ENCODE peak calls at places on chromosomes 11 and 22, in ten cellular contexts. One of them, this sample, is unnamed.

GRCh38 chr11:34305780-34306179 is 52.0 kb downstream of the ABTB2 start:
- DNase-seq in OCI-LY7: no peak
- DNase-seq in HCT116: no peak
- DNase-seq in neural progenitor cell: no peak
- DNase-seq in fibroblast of lung: no peak
- DNase-seq in bronchial epithelial cell: no peak
- DNase-seq in AG09309: no peak
- DNase-seq in fibroblast of pulmonary artery: no peak
- DNase-seq in AG04450: no peak
- DNase-seq in mammary epithelial cell: no peak
- DNase-seq in this sample: no peak

GRCh38 chr11:2193099-2193886 is 21.7 kb upstream of the TH start:
- DNase-seq in OCI-LY7: no peak
- DNase-seq in HCT116: no peak
- DNase-seq in neural progenitor cell: no peak
- DNase-seq in fibroblast of lung: no peak
- DNase-seq in bronchial epithelial cell: no peak
- DNase-seq in AG09309: no peak
- DNase-seq in fibroblast of pulmonary artery: no peak
- DNase-seq in AG04450: no peak
- DNase-seq in mammary epithelial cell: no peak
- DNase-seq in this sample: no peak

GRCh38 chr22:29115682-29116313 is 43.0 kb downstream of the KREMEN1 start:
- DNase-seq in OCI-LY7: no peak
- DNase-seq in HCT116: no peak
- DNase-seq in neural progenitor cell: no peak
- DNase-seq in fibroblast of lung: no peak
- DNase-seq in bronchial epithelial cell: no peak
- DNase-seq in AG09309: no peak
- DNase-seq in fibroblast of pulmonary artery: no peak
- DNase-seq in AG04450: peak
- DNase-seq in mammary epithelial cell: no peak
- DNase-seq in this sample: no peak

GRCh38 chr11:14435717-14436116 is 63.9 kb downstream of the COPB1 start:
- DNase-seq in OCI-LY7: no peak
- DNase-seq in HCT116: no peak
- DNase-seq in neural progenitor cell: no peak
- DNase-seq in fibroblast of lung: no peak
- DNase-seq in bronchial epithelial cell: no peak
- DNase-seq in AG09309: no peak
- DNase-seq in fibroblast of pulmonary artery: no peak
- DNase-seq in AG04450: no peak
- DNase-seq in mammary epithelial cell: no peak
- DNase-seq in this sample: no peak

GRCh38 chr11:43574949-43575915 is 105.3 kb upstream of the HSD17B12 start:
- DNase-seq in OCI-LY7: no peak
- DNase-seq in HCT116: no peak
- DNase-seq in neural progenitor cell: peak
- DNase-seq in fibroblast of lung: peak
- DNase-seq in bronchial epithelial cell: no peak
- DNase-seq in AG09309: no peak
- DNase-seq in fibroblast of pulmonary artery: peak
- DNase-seq in AG04450: peak
- DNase-seq in mammary epithelial cell: no peak
- DNase-seq in this sample: no peak

GRCh38 chr11:36034572-36035331 is 90.9 kb downstream of the LDLRAD3 start:
- DNase-seq in OCI-LY7: no peak
- DNase-seq in HCT116: no peak
- DNase-seq in neural progenitor cell: no peak
- DNase-seq in fibroblast of lung: peak
- DNase-seq in bronchial epithelial cell: peak
- DNase-seq in AG09309: peak
- DNase-seq in fibroblast of pulmonary artery: peak
- DNase-seq in AG04450: peak
- DNase-seq in mammary epithelial cell: peak
- DNase-seq in this sample: no peak

GRCh38 chr11:133576351-133576750 is 44.0 kb upstream of the OPCML start:
- DNase-seq in OCI-LY7: no peak
- DNase-seq in HCT116: no peak
- DNase-seq in neural progenitor cell: peak
- DNase-seq in fibroblast of lung: no peak
- DNase-seq in bronchial epithelial cell: no peak
- DNase-seq in AG09309: no peak
- DNase-seq in fibroblast of pulmonary artery: no peak
- DNase-seq in AG04450: no peak
- DNase-seq in mammary epithelial cell: no peak
- DNase-seq in this sample: no peak

GRCh38 chr22:49934891-49935557 is 16.6 kb downstream of the CRELD2 start:
- DNase-seq in OCI-LY7: peak
- DNase-seq in HCT116: no peak
- DNase-seq in neural progenitor cell: peak
- DNase-seq in fibroblast of lung: peak
- DNase-seq in bronchial epithelial cell: no peak
- DNase-seq in AG09309: no peak
- DNase-seq in fibroblast of pulmonary artery: peak
- DNase-seq in AG04450: no peak
- DNase-seq in mammary epithelial cell: no peak
- DNase-seq in this sample: no peak

GRCh38 chr22:27515091-27515523 is 286.4 kb downstream of the MN1 start:
- DNase-seq in OCI-LY7: no peak
- DNase-seq in HCT116: no peak
- DNase-seq in neural progenitor cell: no peak
- DNase-seq in fibroblast of lung: peak
- DNase-seq in bronchial epithelial cell: no peak
- DNase-seq in AG09309: no peak
- DNase-seq in fibroblast of pulmonary artery: no peak
- DNase-seq in AG04450: no peak
- DNase-seq in mammary epithelial cell: no peak
- DNase-seq in this sample: no peak

GRCh38 chr22:47206185-47206584 is 443.7 kb downstream of the TBC1D22A start:
- DNase-seq in OCI-LY7: no peak
- DNase-seq in HCT116: no peak
- DNase-seq in neural progenitor cell: no peak
- DNase-seq in fibroblast of lung: no peak
- DNase-seq in bronchial epithelial cell: no peak
- DNase-seq in AG09309: no peak
- DNase-seq in fibroblast of pulmonary artery: no peak
- DNase-seq in AG04450: no peak
- DNase-seq in mammary epithelial cell: no peak
- DNase-seq in this sample: no peak

GRCh38 chr11:130313383-130314183 is 1.1 kb downstream of the ZBTB44 start:
- DNase-seq in OCI-LY7: peak
- DNase-seq in HCT116: no peak
- DNase-seq in neural progenitor cell: no peak
- DNase-seq in fibroblast of lung: peak
- DNase-seq in bronchial epithelial cell: peak
- DNase-seq in AG09309: no peak
- DNase-seq in fibroblast of pulmonary artery: peak
- DNase-seq in AG04450: no peak
- DNase-seq in mammary epithelial cell: peak
- DNase-seq in this sample: no peak
- TF ChIP-seq CTCF in OCI-LY7: no peak
- TF ChIP-seq CTCF in HCT116: no peak
- TF ChIP-seq CTCF in neural progenitor cell: no peak
- TF ChIP-seq CTCF in fibroblast of lung: no peak
- TF ChIP-seq CTCF in bronchial epithelial cell: no peak
- TF ChIP-seq CTCF in AG09309: no peak
- TF ChIP-seq CTCF in fibroblast of pulmonary artery: no peak
- TF ChIP-seq CTCF in AG04450: no peak
- TF ChIP-seq CTCF in mammary epithelial cell: no peak
- TF ChIP-seq CTCF in this sample: no peak

DNA sequence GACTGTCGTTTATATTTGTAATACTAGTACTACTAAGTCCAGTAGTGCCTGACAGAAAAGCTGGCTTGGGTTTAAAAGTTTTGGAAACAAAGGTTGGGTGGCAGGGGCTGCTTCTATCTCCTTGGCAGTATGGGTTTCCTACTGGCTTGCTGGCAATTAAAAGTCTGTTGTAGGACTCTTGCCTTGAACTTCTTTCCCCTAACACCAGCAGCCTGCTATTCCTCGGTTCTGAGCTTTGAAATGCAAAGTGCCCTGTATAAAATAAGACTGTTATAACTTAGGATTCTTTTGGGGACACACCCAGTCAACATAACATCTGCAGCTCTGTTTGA is 1.3 kb downstream of the RNF169 start:
- DNase-seq in OCI-LY7: peak
- DNase-seq in HCT116: no peak
- DNase-seq in neural progenitor cell: no peak
- DNase-seq in fibroblast of lung: no peak
- DNase-seq in bronchial epithelial cell: no peak
- DNase-seq in AG09309: no peak
- DNase-seq in fibroblast of pulmonary artery: no peak
- DNase-seq in AG04450: no peak
- DNase-seq in mammary epithelial cell: no peak
- DNase-seq in this sample: no peak
- H3K4me3 ChIP-seq in OCI-LY7: peak
- H3K4me3 ChIP-seq in HCT116: peak
- H3K4me3 ChIP-seq in neural progenitor cell: peak
- H3K4me3 ChIP-seq in fibroblast of lung: peak
- H3K4me3 ChIP-seq in bronchial epithelial cell: peak
- H3K4me3 ChIP-seq in AG09309: peak
- H3K4me3 ChIP-seq in fibroblast of pulmonary artery: peak
- H3K4me3 ChIP-seq in AG04450: peak
- H3K4me3 ChIP-seq in mammary epithelial cell: peak
- H3K4me3 ChIP-seq in this sample: peak

GRCh38 chr11:61585115-61585514 is 4.2 kb upstream of the SYT7 start:
- DNase-seq in OCI-LY7: no peak
- DNase-seq in HCT116: no peak
- DNase-seq in neural progenitor cell: no peak
- DNase-seq in fibroblast of lung: no peak
- DNase-seq in bronchial epithelial cell: no peak
- DNase-seq in AG09309: no peak
- DNase-seq in fibroblast of pulmonary artery: no peak
- DNase-seq in AG04450: no peak
- DNase-seq in mammary epithelial cell: no peak
- DNase-seq in this sample: no peak

GRCh38 chr11:61589961-61590360 is 9.1 kb upstream of the SYT7 start:
- DNase-seq in OCI-LY7: no peak
- DNase-seq in HCT116: no peak
- DNase-seq in neural progenitor cell: no peak
- DNase-seq in fibroblast of lung: no peak
- DNase-seq in bronchial epithelial cell: peak
- DNase-seq in AG09309: no peak
- DNase-seq in fibroblast of pulmonary artery: no peak
- DNase-seq in AG04450: no peak
- DNase-seq in mammary epithelial cell: peak
- DNase-seq in this sample: no peak

GRCh38 chr11:61587541-61587941 is 6.7 kb upstream of the SYT7 start:
- DNase-seq in OCI-LY7: no peak
- DNase-seq in HCT116: no peak
- DNase-seq in neural progenitor cell: peak
- DNase-seq in fibroblast of lung: no peak
- DNase-seq in bronchial epithelial cell: no peak
- DNase-seq in AG09309: no peak
- DNase-seq in fibroblast of pulmonary artery: no peak
- DNase-seq in AG04450: no peak
- DNase-seq in mammary epithelial cell: no peak
- DNase-seq in this sample: no peak

GRCh38 chr11:61586792-61587430 is 6.0 kb upstream of the SYT7 start:
- DNase-seq in OCI-LY7: no peak
- DNase-seq in HCT116: no peak
- DNase-seq in neural progenitor cell: peak
- DNase-seq in fibroblast of lung: no peak
- DNase-seq in bronchial epithelial cell: peak
- DNase-seq in AG09309: no peak
- DNase-seq in fibroblast of pulmonary artery: no peak
- DNase-seq in AG04450: no peak
- DNase-seq in mammary epithelial cell: no peak
- DNase-seq in this sample: no peak

GRCh38 chr11:61587951-61588695 is 7.2 kb upstream of the SYT7 start:
- DNase-seq in OCI-LY7: peak
- DNase-seq in HCT116: peak
- DNase-seq in neural progenitor cell: peak
- DNase-seq in fibroblast of lung: no peak
- DNase-seq in bronchial epithelial cell: peak
- DNase-seq in AG09309: no peak
- DNase-seq in fibroblast of pulmonary artery: no peak
- DNase-seq in AG04450: no peak
- DNase-seq in mammary epithelial cell: no peak
- DNase-seq in this sample: no peak
- TF ChIP-seq CTCF in OCI-LY7: no peak
- TF ChIP-seq CTCF in HCT116: peak
- TF ChIP-seq CTCF in neural progenitor cell: peak
- TF ChIP-seq CTCF in fibroblast of lung: peak
- TF ChIP-seq CTCF in bronchial epithelial cell: peak
- TF ChIP-seq CTCF in AG09309: peak
- TF ChIP-seq CTCF in fibroblast of pulmonary artery: peak
- TF ChIP-seq CTCF in AG04450: peak
- TF ChIP-seq CTCF in mammary epithelial cell: peak
- TF ChIP-seq CTCF in this sample: peak

GRCh38 chr22:37266581-37267127 is 15.7 kb upstream of the CYTH4 start:
- DNase-seq in OCI-LY7: no peak
- DNase-seq in HCT116: no peak
- DNase-seq in neural progenitor cell: no peak
- DNase-seq in fibroblast of lung: no peak
- DNase-seq in bronchial epithelial cell: no peak
- DNase-seq in AG09309: no peak
- DNase-seq in fibroblast of pulmonary artery: no peak
- DNase-seq in AG04450: no peak
- DNase-seq in mammary epithelial cell: no peak
- DNase-seq in this sample: no peak

GRCh38 chr22:37269930-37270678 is 12.2 kb upstream of the CYTH4 start:
- DNase-seq in OCI-LY7: no peak
- DNase-seq in HCT116: no peak
- DNase-seq in neural progenitor cell: no peak
- DNase-seq in fibroblast of lung: no peak
- DNase-seq in bronchial epithelial cell: no peak
- DNase-seq in AG09309: no peak
- DNase-seq in fibroblast of pulmonary artery: no peak
- DNase-seq in AG04450: no peak
- DNase-seq in mammary epithelial cell: no peak
- DNase-seq in this sample: no peak

GRCh38 chr22:37267661-37268413 is 14.5 kb upstream of the CYTH4 start:
- DNase-seq in OCI-LY7: peak
- DNase-seq in HCT116: no peak
- DNase-seq in neural progenitor cell: no peak
- DNase-seq in fibroblast of lung: peak
- DNase-seq in bronchial epithelial cell: no peak
- DNase-seq in AG09309: no peak
- DNase-seq in fibroblast of pulmonary artery: no peak
- DNase-seq in AG04450: no peak
- DNase-seq in mammary epithelial cell: no peak
- DNase-seq in this sample: no peak

GRCh38 chr22:37263966-37264887 is 18.1 kb upstream of the CYTH4 start:
- DNase-seq in OCI-LY7: no peak
- DNase-seq in HCT116: no peak
- DNase-seq in neural progenitor cell: no peak
- DNase-seq in fibroblast of lung: no peak
- DNase-seq in bronchial epithelial cell: no peak
- DNase-seq in AG09309: no peak
- DNase-seq in fibroblast of pulmonary artery: no peak
- DNase-seq in AG04450: no peak
- DNase-seq in mammary epithelial cell: no peak
- DNase-seq in this sample: no peak

DNA sequence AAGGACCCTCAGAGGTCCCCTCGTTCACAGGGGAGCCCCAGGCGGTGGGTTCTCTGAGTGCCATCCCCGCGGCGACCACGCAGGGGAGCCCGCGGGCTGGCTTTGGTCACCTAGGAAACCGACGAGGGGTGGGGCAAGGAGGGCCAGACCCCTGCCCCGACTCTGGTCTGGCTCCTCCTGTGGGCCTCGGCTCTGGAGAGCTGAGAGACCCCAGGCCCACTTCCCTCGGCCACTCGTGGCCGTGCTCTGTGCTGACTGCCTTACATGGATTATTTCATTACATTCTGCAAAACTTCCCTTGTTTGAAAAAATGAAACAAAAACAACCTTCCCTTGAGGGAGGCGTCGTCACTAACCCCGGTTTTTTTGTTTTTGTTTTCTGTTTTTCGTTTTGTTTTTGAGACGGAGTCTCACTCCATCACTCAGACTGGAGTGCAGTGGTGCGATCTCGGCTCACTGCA is 15.2 kb upstream of the CYTH4 start:
- DNase-seq in OCI-LY7: peak
- DNase-seq in HCT116: no peak
- DNase-seq in neural progenitor cell: peak
- DNase-seq in fibroblast of lung: no peak
- DNase-seq in bronchial epithelial cell: no peak
- DNase-seq in AG09309: no peak
- DNase-seq in fibroblast of pulmonary artery: no peak
- DNase-seq in AG04450: no peak
- DNase-seq in mammary epithelial cell: no peak
- DNase-seq in this sample: no peak
- H3K4me3 ChIP-seq in OCI-LY7: peak
- H3K4me3 ChIP-seq in HCT116: peak
- H3K4me3 ChIP-seq in neural progenitor cell: no peak
- H3K4me3 ChIP-seq in fibroblast of lung: peak
- H3K4me3 ChIP-seq in bronchial epithelial cell: no peak
- H3K4me3 ChIP-seq in AG09309: peak
- H3K4me3 ChIP-seq in fibroblast of pulmonary artery: peak
- H3K4me3 ChIP-seq in AG04450: peak
- H3K4me3 ChIP-seq in mammary epithelial cell: peak
- H3K4me3 ChIP-seq in this sample: peak

This sample was measured in retinal pigment epithelial cell.